ENCODE peak calls at places on chromosomes 11 and 22, in four cellular contexts. One of them, this sample, is unnamed.

GRCh38 chr11:76577921-76578654 is 92.5 kb downstream of the LRRC32 start:
- DNase-seq in K562: no peak
- DNase-seq in fibroblast of lung: no peak
- DNase-seq in astrocyte: no peak
- DNase-seq in this sample: no peak

GRCh38 chr11:67545280-67545679 is 22.0 kb upstream of the CABP2 start:
- DNase-seq in K562: peak; percentile 49
- DNase-seq in astrocyte: no peak
- DNase-seq in fibroblast of lung: no peak
- DNase-seq in this sample: peak; percentile 74

GRCh38 chr11:113683481-113684046 is 22.5 kb downstream of the TMPRSS5 start:
- DNase-seq in K562: no peak
- DNase-seq in astrocyte: no peak
- DNase-seq in fibroblast of lung: no peak
- DNase-seq in this sample: peak; percentile 28

GRCh38 chr11:11534981-11535380 is 86.8 kb downstream of the GALNT18 start:
- DNase-seq in fibroblast of lung: peak; percentile 17
- DNase-seq in K562: no peak
- DNase-seq in astrocyte: peak; percentile 3
- DNase-seq in this sample: no peak

GRCh38 chr22:41731609-41732008 is 32.3 kb downstream of the MEI1 start:
- DNase-seq in fibroblast of lung: no peak
- DNase-seq in astrocyte: no peak
- DNase-seq in K562: no peak
- DNase-seq in this sample: no peak

GRCh38 chr11:71171576-71171975 is 80.8 kb downstream of the SHANK2 start:
- DNase-seq in K562: no peak
- DNase-seq in fibroblast of lung: no peak
- DNase-seq in astrocyte: no peak
- DNase-seq in this sample: peak; percentile 17

GRCh38 chr22:39518996-39519680 is 1.2 kb upstream of the ATF4 start:
- DNase-seq in K562: no peak
- DNase-seq in fibroblast of lung: peak; percentile 46
- DNase-seq in astrocyte: peak; percentile 46
- DNase-seq in this sample: no peak

GRCh38 chr22:31814942-31815341 is 61.1 kb downstream of the DEPDC5 start:
- DNase-seq in astrocyte: no peak
- DNase-seq in fibroblast of lung: no peak
- DNase-seq in K562: no peak
- DNase-seq in this sample: no peak

GRCh38 chr11:74142624-74143023 is 28.2 kb downstream of the C2CD3 start:
- DNase-seq in astrocyte: peak; percentile 70
- DNase-seq in fibroblast of lung: no peak
- DNase-seq in K562: no peak
- DNase-seq in this sample: no peak

GRCh38 chr11:18270102-18270501 is 4.0 kb downstream of the SAA1 start:
- DNase-seq in K562: no peak
- DNase-seq in fibroblast of lung: no peak
- DNase-seq in astrocyte: no peak
- DNase-seq in this sample: peak; percentile 61

GRCh38 chr22:46036558-46037408 is 59.8 kb upstream of the WNT7B start:
- DNase-seq in astrocyte: no peak
- DNase-seq in K562: no peak
- DNase-seq in fibroblast of lung: no peak
- DNase-seq in this sample: peak; percentile 85

GRCh38 chr11:46353706-46354105 is 6.4 kb downstream of the DGKZ start:
- DNase-seq in astrocyte: no peak
- DNase-seq in K562: no peak
- DNase-seq in fibroblast of lung: no peak
- DNase-seq in this sample: no peak

GRCh38 chr11:67558084-67558772 is 25.4 kb upstream of the GSTP1 start:
- DNase-seq in astrocyte: peak; percentile 9
- DNase-seq in fibroblast of lung: no peak
- DNase-seq in K562: no peak
- DNase-seq in this sample: no peak

GRCh38 chr11:65290448-65291165 is 24.1 kb upstream of the CDC42EP2 start:
- DNase-seq in fibroblast of lung: peak; percentile 100
- DNase-seq in K562: peak; percentile 34
- DNase-seq in astrocyte: peak; percentile 93
- DNase-seq in this sample: no peak

GRCh38 chr11:119222308-119222707 is 16.2 kb downstream of the CBL start:
- DNase-seq in astrocyte: peak; percentile 44
- DNase-seq in fibroblast of lung: peak; percentile 86
- DNase-seq in K562: no peak
- DNase-seq in this sample: no peak

GRCh38 chr11:132864811-132865576 is 667.3 kb downstream of the OPCML start:
- DNase-seq in K562: no peak
- DNase-seq in fibroblast of lung: no peak
- DNase-seq in astrocyte: no peak
- DNase-seq in this sample: peak; percentile 89

GRCh38 chr11:131748146-131749050 is 378.0 kb downstream of the NTM start:
- DNase-seq in K562: peak; percentile 42
- DNase-seq in astrocyte: peak; percentile 58
- DNase-seq in fibroblast of lung: peak; percentile 77
- DNase-seq in this sample: peak; percentile 88

GRCh38 chr11:2791521-2792375 is 92.0 kb upstream of the KCNQ1OT1 start:
- DNase-seq in K562: no peak
- DNase-seq in astrocyte: no peak
- DNase-seq in fibroblast of lung: no peak
- DNase-seq in this sample: peak; percentile 45

GRCh38 chr11:68202165-68202564 is 10.9 kb downstream of the KMT5B start:
- DNase-seq in K562: no peak
- DNase-seq in astrocyte: no peak
- DNase-seq in fibroblast of lung: no peak
- DNase-seq in this sample: no peak

GRCh38 chr11:67178421-67178820 is 59.4 kb downstream of the KDM2A start:
- DNase-seq in astrocyte: peak; percentile 40
- DNase-seq in fibroblast of lung: no peak
- DNase-seq in K562: no peak
- DNase-seq in this sample: no peak

GRCh38 chr11:72006309-72007088 is 7.8 kb downstream of the IL18BP start:
- DNase-seq in astrocyte: no peak
- DNase-seq in K562: no peak
- DNase-seq in fibroblast of lung: no peak
- DNase-seq in this sample: no peak

GRCh38 chr22:37416806-37417205 is 10.5 kb downstream of the ELFN2 start:
- DNase-seq in K562: no peak
- DNase-seq in fibroblast of lung: no peak
- DNase-seq in astrocyte: no peak
- DNase-seq in this sample: peak; percentile 65
- H3K9ac ChIP-seq in K562: no peak overlapping the region
- H3K9ac ChIP-seq in fibroblast of lung: no peak overlapping the region
- H3K9ac ChIP-seq in astrocyte: no peak overlapping the region
- H3K9ac ChIP-seq in this sample: no peak overlapping the region

GRCh38 chr22:12613199-12613598 is 2914.8 kb upstream of the OR11H1 start:
- DNase-seq in astrocyte: no peak
- DNase-seq in K562: no peak
- DNase-seq in fibroblast of lung: no peak
- DNase-seq in this sample: no peak
- H3K27me3 ChIP-seq in astrocyte: no peaks in the 10 kb centered on the region
- H3K27me3 ChIP-seq in K562: no peaks in the 10 kb centered on the region
- H3K27me3 ChIP-seq in fibroblast of lung: no peaks in the 10 kb centered on the region
- H3K27me3 ChIP-seq in this sample: no peaks in the 10 kb centered on the region

GRCh38 chr11:87347441-87347840 is 309.7 kb downstream of the TMEM135 start:
- DNase-seq in astrocyte: no peak
- DNase-seq in K562: no peak
- DNase-seq in fibroblast of lung: no peak
- DNase-seq in this sample: no peak
- H3K9ac ChIP-seq in astrocyte: no peak overlapping the region
- H3K9ac ChIP-seq in K562: no peak overlapping the region
- H3K9ac ChIP-seq in fibroblast of lung: no peak overlapping the region
- H3K9ac ChIP-seq in this sample: no peak overlapping the region

DNA sequence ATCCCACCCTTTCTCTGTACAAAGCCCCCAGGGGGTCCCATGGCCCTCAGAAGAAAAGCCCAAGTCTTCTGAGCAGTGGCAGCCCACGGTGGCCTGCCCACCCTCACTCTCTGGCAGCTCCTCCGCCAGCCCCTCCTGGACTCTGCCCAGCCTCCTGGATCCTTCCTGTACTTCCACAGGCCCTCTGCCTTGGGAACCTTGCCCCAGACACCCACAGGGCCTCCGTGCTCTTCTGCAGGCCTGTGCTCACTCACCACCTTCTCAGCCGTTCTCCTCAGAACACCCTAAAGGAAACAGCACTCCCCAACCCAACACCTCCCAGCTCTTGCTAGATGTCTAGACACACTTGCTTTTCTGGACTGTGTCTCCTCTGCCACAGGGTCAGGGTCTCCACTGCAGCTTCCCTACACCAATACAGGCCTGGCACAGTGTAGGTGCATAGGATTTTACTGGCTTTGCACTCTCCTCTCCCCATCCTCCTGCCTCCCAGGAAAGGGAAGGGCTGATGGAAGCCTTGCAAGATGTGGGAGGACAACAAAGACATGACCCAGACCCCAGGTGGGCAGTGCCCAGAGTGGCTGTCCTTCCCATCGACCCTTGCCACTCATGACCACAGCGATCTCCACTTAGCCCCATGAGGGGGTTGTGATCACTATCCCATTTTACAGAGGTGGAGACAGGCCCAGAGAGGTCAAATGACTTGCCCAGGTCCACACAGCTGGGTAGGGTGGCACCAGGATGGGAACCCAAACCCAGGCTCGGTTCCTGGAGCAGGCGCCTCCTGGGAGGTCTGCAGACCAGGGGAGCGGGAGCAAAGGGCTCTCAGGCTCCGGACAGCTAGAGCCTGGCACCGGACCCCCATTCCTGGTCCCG is 2.0 kb downstream of the SCARF2 start:
- DNase-seq in astrocyte: no peak
- DNase-seq in K562: no peak
- DNase-seq in fibroblast of lung: no peak
- DNase-seq in this sample: peak; percentile 32
- H3K27me3 ChIP-seq in astrocyte: no peaks in the 10 kb centered on the region
- H3K27me3 ChIP-seq in K562: peaks cover 43% of the 10 kb centered on the region
- H3K27me3 ChIP-seq in fibroblast of lung: no peaks in the 10 kb centered on the region
- H3K27me3 ChIP-seq in this sample: peaks cover 58% of the 10 kb centered on the region

GRCh38 chr11:34975482-34975881 is 59.1 kb downstream of the PDHX start:
- DNase-seq in K562: no peak
- DNase-seq in fibroblast of lung: no peak
- DNase-seq in astrocyte: no peak
- DNase-seq in this sample: no peak
- H3K9ac ChIP-seq in K562: no peak overlapping the region
- H3K9ac ChIP-seq in fibroblast of lung: no peak overlapping the region
- H3K9ac ChIP-seq in astrocyte: peak overlapping the region; percentile 6
- H3K9ac ChIP-seq in this sample: no peak overlapping the region

DNA sequence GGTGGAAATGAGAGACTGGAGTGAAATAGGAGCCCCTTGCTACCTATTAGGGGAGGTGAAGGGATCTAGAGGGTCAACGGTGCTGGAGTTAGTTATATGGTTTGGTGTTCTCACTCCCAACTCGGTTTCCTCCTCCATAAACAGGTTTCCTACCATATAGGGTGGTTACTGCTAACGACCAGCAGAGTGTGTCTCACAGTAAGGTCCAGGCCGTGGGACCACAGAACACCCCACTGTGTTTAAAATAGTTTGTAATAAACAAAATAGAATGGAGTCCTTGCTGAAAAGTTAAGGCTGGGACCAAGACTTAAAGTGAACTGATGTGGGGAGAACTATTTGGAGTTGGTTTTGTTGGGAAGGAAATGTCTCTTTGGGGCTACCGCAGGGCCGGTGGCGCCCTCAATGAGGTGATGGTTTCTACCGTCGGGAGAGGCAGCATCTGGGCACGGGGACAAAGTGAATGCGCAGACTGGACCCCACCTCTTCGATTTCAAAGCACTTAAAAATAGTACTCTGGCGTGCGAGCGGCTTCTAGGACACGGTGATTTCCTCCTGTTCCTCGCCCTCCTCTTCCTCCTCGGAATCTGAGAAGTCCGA is 4.5 kb downstream of the DBX1 start:
- DNase-seq in K562: no peak
- DNase-seq in astrocyte: no peak
- DNase-seq in fibroblast of lung: no peak
- DNase-seq in this sample: peak; percentile 75
- H3K27me3 ChIP-seq in K562: peaks cover 34% of the 10 kb centered on the region
- H3K27me3 ChIP-seq in astrocyte: peaks cover 65% of the 10 kb centered on the region
- H3K27me3 ChIP-seq in fibroblast of lung: peaks cover 65% of the 10 kb centered on the region
- H3K27me3 ChIP-seq in this sample: peaks cover 75% of the 10 kb centered on the region

This sample was measured in endodermal cell.